ENCODE peak calls at places on chromosomes 11 and 22, in eight cellular contexts. R, N, E, W, J, L, A and U are unnamed samples.

GRCh38 chr22:25564979-25565677 is 653 bp downstream of the GRK3 start:
- DNase-seq in R (peak; percentile 61), W (no peak), J (peak; percentile 30), L (peak; percentile 20), A (no peak), E (no peak), N (peak; percentile 26), U (peak; percentile 14)

GRCh38 chr11:117818036-117818858 is 6.3 kb downstream of the FXYD2 start:
- DNase-seq in L (peak; percentile 25), E (no peak), R (no peak), J (no peak), W (peak; percentile 56), N (peak; percentile 66), A (peak; percentile 31), U (peak; percentile 67)

GRCh38 chr11:1879342-1879940 is 12.3 kb downstream of the PRR33 start:
- DNase-seq in E (no peak), W (no peak), L (no peak), R (no peak), A (no peak), J (no peak), N (no peak), U (no peak)

GRCh38 chr11:83523676-83524075 is 237.5 kb upstream of the CCDC90B start:
- DNase-seq in E (no peak), L (no peak), J (no peak), A (no peak), R (peak; percentile 18), W (no peak), N (no peak), U (no peak)

GRCh38 chr11:6572215-6572614 is 31.2 kb downstream of the RRP8 start:
- DNase-seq in W (peak; percentile 84), E (no peak), L (no peak), J (no peak), N (peak; percentile 79), A (peak; percentile 42), R (no peak), U (peak; percentile 26)

GRCh38 chr11:128559496-128560103 is 27.8 kb downstream of the ETS1 start:
- DNase-seq in W (no peak), N (no peak), A (no peak), J (no peak), E (no peak), L (no peak), R (no peak), U (peak; percentile 40)

GRCh38 chr11:1741741-1742140 is 8.7 kb downstream of the IFITM10 start:
- DNase-seq in J (no peak), W (no peak), N (no peak), R (no peak), L (no peak), A (no peak), E (no peak), U (no peak)

GRCh38 chr11:61338783-61339489 is 5.9 kb downstream of the TKFC start:
- DNase-seq in E (no peak), R (no peak), A (no peak), W (no peak), J (no peak), L (no peak), N (no peak), U (no peak)

GRCh38 chr11:113618360-113618759 is 87.7 kb downstream of the TMPRSS5 start:
- DNase-seq in J (no peak), L (no peak), E (no peak), N (peak; percentile 70), W (peak; percentile 10), R (no peak), A (peak; percentile 43), U (peak; percentile 38)

GRCh38 chr11:2109541-2110019 is 29.6 kb downstream of the IGF2 start:
- DNase-seq in L (no peak), A (no peak), W (no peak), J (no peak), R (no peak), N (no peak), E (peak; percentile 58), U (no peak)

GRCh38 chr11:124751741-124752470 is at the start of gene VSIG2:
- DNase-seq in J (no peak), E (no peak), A (no peak), L (no peak), N (no peak), R (peak; percentile 23), W (no peak), U (no peak)

GRCh38 chr11:70445091-70445490 is 46.8 kb downstream of the CTTN start:
- DNase-seq in L (no peak), N (no peak), J (no peak), W (no peak), R (no peak), E (no peak), A (no peak), U (no peak)

GRCh38 chr11:17978553-17979287 is 34.1 kb downstream of the SERGEF start:
- DNase-seq in A (peak; percentile 33), E (peak; percentile 69), J (no peak), R (peak; percentile 73), W (peak; percentile 53), N (peak; percentile 62), L (peak; percentile 55), U (peak; percentile 57)

GRCh38 chr22:40491990-40492631 is 121.7 kb downstream of the SGSM3 start:
- DNase-seq in N (peak; percentile 50), E (no peak), R (no peak), J (no peak), W (peak; percentile 40), A (peak; percentile 23), L (no peak), U (no peak)

GRCh38 chr11:59776210-59777066 is 21.3 kb downstream of the STX3 start:
- DNase-seq in W (peak; percentile 78), A (peak; percentile 61), L (peak; percentile 88), R (no peak), E (no peak), J (no peak), N (peak; percentile 78), U (peak; percentile 94)

GRCh38 chr11:78961186-78961782 is 386.6 kb upstream of the NARS2 start:
- DNase-seq in R (peak; percentile 61), A (no peak), L (peak; percentile 44), N (peak; percentile 47), J (no peak), W (peak; percentile 46), E (peak; percentile 50), U (peak; percentile 81)

GRCh38 chr22:29080061-29080975 is 7.5 kb downstream of the KREMEN1 start:
- DNase-seq in L (no peak), W (no peak), E (no peak), J (peak; percentile 56), N (peak; percentile 29), A (no peak), R (no peak), U (peak; percentile 84)

GRCh38 chr11:33703771-33704170 is 3.1 kb upstream of the C11orf91 start:
- DNase-seq in N (peak; percentile 76), A (no peak), R (no peak), E (no peak), J (no peak), L (peak; percentile 44), W (peak; percentile 35), U (peak; percentile 83)

GRCh38 chr22:33922268-33922667 is 2.0 kb upstream of the LARGE1 start:
- DNase-seq in W (peak; percentile 34), N (peak; percentile 37), L (no peak), J (peak; percentile 34), A (peak; percentile 21), E (peak; percentile 43), R (peak; percentile 74), U (no peak)

GRCh38 chr11:69828276-69828970 is 9.2 kb upstream of the FGF3 start:
- DNase-seq in E (no peak), W (no peak), L (no peak), N (no peak), R (no peak), J (no peak), A (no peak), U (no peak)

GRCh38 chr11:2521081-2521480 is 76.3 kb downstream of the KCNQ1 start:
- DNase-seq in J (peak; percentile 7), A (no peak), L (no peak), N (no peak), W (no peak), E (peak; percentile 1), R (peak; percentile 7), U (no peak)

GRCh38 chr11:7657306-7658025 is 15.8 kb downstream of the CYB5R2 start:
- DNase-seq in A (peak; percentile 61), E (peak; percentile 60), W (peak; percentile 68), R (peak; percentile 72), L (peak; percentile 77), J (peak; percentile 64), N (peak; percentile 76), U (peak; percentile 80)

GRCh38 chr11:452203-452744 is 2.2 kb downstream of the PTDSS2 start:
- DNase-seq in R (no peak), E (no peak), L (no peak), N (no peak), J (no peak), A (no peak), W (no peak), U (no peak)

DNA sequence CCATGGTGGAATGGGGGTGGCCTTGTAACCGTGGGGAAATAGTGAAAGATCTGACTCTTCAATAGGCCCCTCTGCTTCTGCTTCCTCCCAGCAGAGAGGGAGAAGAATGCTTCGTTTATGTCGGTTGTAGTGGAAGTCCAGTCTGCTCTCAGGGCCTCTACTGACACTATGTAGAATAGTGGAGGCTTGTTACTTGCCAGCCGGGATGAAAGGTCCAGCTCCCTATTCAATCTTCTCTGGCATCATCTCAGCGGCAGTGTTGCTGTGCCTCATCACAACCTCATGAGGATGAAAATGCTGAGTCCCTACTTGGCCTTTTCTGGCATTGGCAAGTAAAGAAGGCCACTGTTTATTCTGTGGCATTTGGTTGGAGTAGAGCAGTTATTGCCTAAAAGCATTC is 820.9 kb upstream of the TENM4 start:
- DNase-seq in R (no peak), J (no peak), E (no peak), N (no peak), A (no peak), L (no peak), W (no peak), U (no peak)
- TF ChIP-seq CTCF in R (no peak), J (no peak), E (no peak), N (no peak), A (no peak), L (no peak), W (no peak), U (no peak)

GRCh38 chr11:64817476-64817875 is 7.1 kb upstream of the MEN1 start:
- DNase-seq in R (no peak), J (no peak), A (no peak), W (no peak), N (no peak), E (no peak), L (no peak), U (no peak)
- TF ChIP-seq CTCF in R (no peak), J (no peak), A (no peak), W (no peak), N (no peak), E (no peak), L (no peak), U (no peak)

GRCh38 chr11:11635456-11635855 is 13.7 kb upstream of the GALNT18 start:
- DNase-seq in A (no peak), W (no peak), L (no peak), J (no peak), R (no peak), E (no peak), N (no peak), U (no peak)
- TF ChIP-seq CTCF in A (no peak), W (no peak), L (no peak), J (no peak), R (no peak), E (peak; percentile 13), N (no peak), U (no peak)

DNA sequence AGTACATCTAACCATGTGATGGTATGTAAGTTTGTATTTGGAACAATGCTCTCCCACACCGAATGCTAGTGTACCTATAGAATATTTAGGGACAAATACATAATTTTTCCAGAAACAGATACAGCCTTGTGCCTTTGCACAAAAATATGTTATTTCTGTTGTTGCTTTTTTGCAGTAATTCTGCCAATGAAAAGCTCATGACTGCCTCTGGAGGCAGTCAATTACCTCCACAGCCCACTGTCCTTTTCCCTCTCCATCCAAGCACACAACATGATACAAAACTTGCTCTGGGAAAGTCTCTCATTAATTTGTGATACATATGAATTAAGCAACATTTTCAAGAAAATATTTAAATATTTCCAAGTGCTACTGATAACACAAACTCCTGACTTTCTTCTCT is 3.6 kb downstream of the OR51I2 start:
- DNase-seq in L (no peak), R (no peak), J (no peak), A (no peak), N (no peak), E (no peak), W (no peak), U (no peak)
- TF ChIP-seq CTCF in L (no peak), R (no peak), J (no peak), A (no peak), N (no peak), E (no peak), W (no peak), U (no peak)